ENCODE peak calls at places on chromosomes 7 and 10, in seven cellular contexts. N, H, K, Y, A, P and V are unnamed samples.

GRCh38 chr10:5549462-5550249 is 24.9 kb downstream of the CALML3 start:
- DNase-seq in N (peak; percentile 8), H (no peak), K (no peak), Y (no peak), A (no peak), P (no peak), V (no peak)

GRCh38 chr10:82266438-82266837 is 391.4 kb downstream of the NRG3 start:
- DNase-seq in N (no peak), H (no peak), K (no peak), Y (no peak), A (no peak), P (no peak), V (no peak)

GRCh38 chr10:4215963-4216575 is 431.1 kb upstream of the KLF6 start:
- DNase-seq in N (no peak), H (no peak), K (no peak), Y (no peak), A (no peak), P (no peak), V (no peak)

GRCh38 chr10:49737474-49738201 is 24.5 kb downstream of the OGDHL start:
- DNase-seq in N (no peak), H (no peak), K (no peak), Y (no peak), A (no peak), P (no peak), V (no peak)

GRCh38 chr7:152527610-152528032 is 91.8 kb upstream of the KMT2C start:
- DNase-seq in N (no peak), H (no peak), K (no peak), Y (no peak), A (no peak), P (no peak), V (no peak)

GRCh38 chr10:79608505-79609375 is 2.0 kb upstream of the SFTPA1 start:
- DNase-seq in N (no peak), H (no peak), K (peak; percentile 4), Y (peak; percentile 30), A (no peak), P (no peak), V (peak; percentile 16)

GRCh38 chr7:111499027-111499426 is 63.3 kb downstream of the IMMP2L start:
- DNase-seq in N (no peak), H (no peak), K (no peak), Y (no peak), A (no peak), P (no peak), V (peak; percentile 98)

GRCh38 chr10:11609492-11610093 is 1.9 kb downstream of the USP6NL start:
- DNase-seq in N (no peak), H (no peak), K (no peak), Y (no peak), A (no peak), P (no peak), V (no peak)

GRCh38 chr7:26627871-26628270 is 236.5 kb downstream of the SKAP2 start:
- DNase-seq in N (no peak), H (no peak), K (no peak), Y (no peak), A (no peak), P (peak; percentile 58), V (no peak)

GRCh38 chr7:137935849-137936508 is 65.9 kb downstream of the CREB3L2 start:
- DNase-seq in N (no peak), H (no peak), K (peak; percentile 71), Y (no peak), A (peak; percentile 61), P (no peak), V (peak; percentile 38)

GRCh38 chr10:72321248-72322029 is 33.3 kb downstream of the DNAJB12 start:
- DNase-seq in N (no peak), H (no peak), K (no peak), Y (no peak), A (no peak), P (no peak), V (no peak)

GRCh38 chr7:94580601-94581000 is 71.0 kb downstream of the CASD1 start:
- DNase-seq in N (no peak), H (no peak), K (no peak), Y (no peak), A (no peak), P (no peak), V (peak; percentile 41)

GRCh38 chr10:48406204-48406603 is 99.7 kb downstream of the MAPK8 start:
- DNase-seq in N (no peak), H (no peak), K (no peak), Y (no peak), A (no peak), P (no peak), V (peak; percentile 92)

GRCh38 chr10:112666070-112666469 is 219.1 kb downstream of the VTI1A start:
- DNase-seq in N (no peak), H (no peak), K (no peak), Y (no peak), A (no peak), P (no peak), V (no peak)